ENCODE peak calls at places on chromosomes 12 and 14, in nine cellular contexts. R is Panc1, P is K562, F is esophagus muscularis mucosa, T is GM23338, Q is GM12891, Z is HCT116, V is SK-N-MC, A is transverse colon. I is an unnamed sample.

GRCh38 chr14:36241183-36241582 is 64.7 kb upstream of the PTCSC3 start:
- DNase-seq in R (no peak), P (no peak), F (no peak), T (no peak), Q (no peak), Z (no peak), V (no peak), A (no peak), I (no peak)

GRCh38 chr12:118582863-118583262 is 206.5 kb downstream of the SUDS3 start:
- DNase-seq in R (no peak), P (no peak), F (peak), T (no peak), Q (no peak), Z (no peak), V (no peak), A (no peak), I (no peak)

GRCh38 chr12:15996254-15996653 is 85.1 kb downstream of the DERA start:
- DNase-seq in R (no peak), P (no peak), F (no peak), T (peak), Q (no peak), Z (no peak), V (no peak), A (peak), I (peak)

GRCh38 chr12:95390932-95391331 is 83.0 kb upstream of the METAP2 start:
- DNase-seq in R (no peak), P (no peak), F (no peak), T (no peak), Q (no peak), Z (no peak), V (no peak), A (no peak), I (no peak)

GRCh38 chr14:77455966-77456640 is 1.3 kb downstream of the VIPAS39 start:
- DNase-seq in R (no peak), P (no peak), F (no peak), T (no peak), Q (no peak), Z (no peak), V (no peak), A (no peak), I (no peak)

GRCh38 chr14:83395321-83395720 is 1861.7 kb upstream of the SEL1L start:
- DNase-seq in R (no peak), P (no peak), F (no peak), T (no peak), Q (no peak), Z (no peak), V (no peak), A (no peak), I (no peak)

GRCh38 chr14:49250109-49250508 is 336.1 kb downstream of the RPS29 start:
- DNase-seq in R (no peak), P (no peak), F (no peak), T (no peak), Q (no peak), Z (no peak), V (no peak), A (no peak), I (no peak)

GRCh38 chr12:52285172-52285745 is 6.1 kb downstream of the KRT81 start:
- DNase-seq in R (no peak), P (no peak), F (no peak), T (no peak), Q (no peak), Z (no peak), V (no peak), A (no peak), I (no peak)

GRCh38 chr12:131033886-131034482 is 80.3 kb downstream of the ADGRD1 start:
- DNase-seq in R (no peak), P (no peak), F (no peak), T (no peak), Q (no peak), Z (no peak), V (no peak), A (no peak), I (peak)

GRCh38 chr14:22545842-22546721 is 42.9 kb downstream of the DAD1 start:
- DNase-seq in R (no peak), P (no peak), F (no peak), T (no peak), Q (no peak), Z (no peak), V (no peak), A (no peak), I (no peak)

GRCh38 chr12:27732281-27732680 is 21.6 kb downstream of the MRPS35 start:
- DNase-seq in R (no peak), P (peak), F (no peak), T (peak), Q (no peak), Z (no peak), V (no peak), A (no peak), I (no peak)

GRCh38 chr12:27861428-27862167 is 81.6 kb upstream of the MANSC4 start:
- DNase-seq in R (no peak), P (no peak), F (peak), T (no peak), Q (no peak), Z (no peak), V (no peak), A (peak), I (peak)

GRCh38 chr12:64808110-64808509 is 16.3 kb upstream of the TBC1D30 start:
- DNase-seq in R (no peak), P (no peak), F (no peak), T (no peak), Q (no peak), Z (no peak), V (no peak), A (no peak), I (no peak)

GRCh38 chr14:60339571-60339970 is 90.5 kb downstream of the PPM1A start:
- DNase-seq in R (no peak), P (no peak), F (no peak), T (no peak), Q (no peak), Z (no peak), V (no peak), A (no peak), I (no peak)

GRCh38 chr12:100445081-100445481 is 28.6 kb upstream of the NR1H4 start:
- DNase-seq in R (no peak), P (no peak), F (no peak), T (no peak), Q (no peak), Z (no peak), V (no peak), A (no peak), I (no peak)
- TF ChIP-seq POLR2AphosphoS5 in R (no peak), P (no peak), F (no peak), T (no peak), Q (no peak), Z (no peak), V (no peak), A (no peak), I (no peak)

GRCh38 chr12:12007713-12008231 is 63.0 kb upstream of the BCL2L14 start:
- DNase-seq in R (no peak), P (no peak), F (no peak), T (no peak), Q (no peak), Z (no peak), V (no peak), A (no peak), I (no peak)

GRCh38 chr12:12007001-12007712 is 63.6 kb upstream of the BCL2L14 start:
- DNase-seq in R (no peak), P (no peak), F (no peak), T (no peak), Q (peak), Z (no peak), V (no peak), A (no peak), I (no peak)

GRCh38 chr12:12008232-12008850 is 62.4 kb upstream of the BCL2L14 start:
- DNase-seq in R (no peak), P (no peak), F (no peak), T (peak), Q (no peak), Z (no peak), V (no peak), A (peak), I (no peak)

GRCh38 chr12:12010277-12011031 is 60.3 kb upstream of the BCL2L14 start:
- DNase-seq in R (no peak), P (no peak), F (no peak), T (no peak), Q (no peak), Z (no peak), V (no peak), A (peak), I (no peak)

DNA sequence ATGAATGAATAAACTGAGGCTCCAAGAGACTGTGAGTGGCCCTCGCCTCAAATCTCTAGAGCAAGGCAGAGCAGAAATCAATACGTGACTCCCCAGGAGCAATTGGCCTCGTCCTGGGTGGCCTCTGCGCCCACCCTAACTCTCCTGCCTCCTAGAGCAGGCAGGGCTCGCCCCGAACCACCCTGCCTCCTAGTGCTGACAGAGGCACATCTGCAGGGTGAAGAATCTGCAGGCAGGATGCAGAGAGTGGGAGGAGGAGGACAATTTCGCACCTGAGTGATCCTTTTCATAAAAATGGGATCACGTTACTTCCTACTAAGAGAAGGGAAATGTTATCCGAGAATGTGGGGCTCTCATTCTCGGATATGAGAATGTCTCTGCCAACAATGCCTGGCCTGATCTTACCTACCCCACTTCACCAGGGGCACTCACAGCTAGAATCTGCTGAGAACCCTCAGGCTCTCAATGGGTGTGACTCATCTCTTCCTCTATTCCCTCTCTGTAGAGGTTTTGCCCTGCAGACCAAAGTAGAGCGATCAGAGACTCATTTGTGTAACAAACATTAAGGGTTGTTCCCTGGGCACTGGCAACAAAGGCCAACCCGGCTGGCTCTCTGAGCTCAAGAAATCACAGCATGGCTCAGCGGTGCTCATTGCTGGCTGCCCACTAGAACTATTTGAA is 61.7 kb upstream of the BCL2L14 start:
- DNase-seq in R (no peak), P (no peak), F (no peak), T (peak), Q (no peak), Z (no peak), V (no peak), A (no peak), I (peak)
- TF ChIP-seq POLR2AphosphoS5 in R (no peak), P (no peak), F (no peak), T (no peak), Q (no peak), Z (no peak), V (no peak), A (no peak), I (peak)

GRCh38 chr14:95482967-95483842 is 33.2 kb downstream of the SYNE3 start:
- DNase-seq in R (no peak), P (peak), F (no peak), T (no peak), Q (no peak), Z (peak), V (no peak), A (peak), I (peak)
- TF ChIP-seq POLR2AphosphoS5 in R (no peak), P (no peak), F (peak), T (no peak), Q (no peak), Z (peak), V (no peak), A (peak), I (peak)

GRCh38 chr14:58992935-58993334 is 195.5 kb upstream of the DAAM1 start:
- DNase-seq in R (no peak), P (no peak), F (no peak), T (no peak), Q (no peak), Z (no peak), V (no peak), A (no peak), I (no peak)
- TF ChIP-seq POLR2AphosphoS5 in R (no peak), P (no peak), F (no peak), T (no peak), Q (no peak), Z (no peak), V (no peak), A (no peak), I (no peak)